ENCODE peak calls at places on chromosomes 7 and 10, in four cellular contexts. R is heart right ventricle, A is GM23248, E is mucosa of descending colon. O is an unnamed sample.

GRCh38 chr10:71268247-71268691 is 50.8 kb upstream of the SLC29A3 start:
- DNase-seq in R (no peak), A (peak; percentile 77), E (peak; percentile 35), O (peak; percentile 7)

GRCh38 chr7:27442446-27442845 is 199.8 kb downstream of the EVX1 start:
- DNase-seq in E (no peak), R (no peak), A (peak; percentile 80), O (no peak)

GRCh38 chr7:107170051-107170661 is 1.4 kb downstream of the HBP1 start:
- DNase-seq in A (peak; percentile 31), R (no peak), E (no peak), O (peak; percentile 49)

GRCh38 chr10:130491698-130492050 is 355.5 kb downstream of the GLRX3 start:
- DNase-seq in E (no peak), R (no peak), A (no peak), O (no peak)

GRCh38 chr10:99425204-99425603 is 5.2 kb downstream of the GOT1 start:
- DNase-seq in A (no peak), R (no peak), E (no peak), O (no peak)

GRCh38 chr7:98211676-98212531 is 665 bp downstream of the BHLHA15 start:
- DNase-seq in R (no peak), A (no peak), E (no peak), O (no peak)

GRCh38 chr7:27611043-27611442 is 51.6 kb downstream of the HIBADH start:
- DNase-seq in E (no peak), A (peak; percentile 85), R (no peak), O (no peak)

GRCh38 chr10:48533951-48534720 is 70.7 kb downstream of the ARHGAP22 start:
- DNase-seq in R (no peak), A (peak; percentile 27), E (no peak), O (no peak)

GRCh38 chr7:69833964-69834363 is 235.7 kb downstream of the AUTS2 start:
- DNase-seq in E (no peak), R (no peak), A (no peak), O (no peak)

GRCh38 chr10:124996854-124997215 is 54.9 kb downstream of the ZRANB1 start:
- DNase-seq in R (no peak), E (no peak), A (no peak), O (no peak)

GRCh38 chr7:23469961-23470250 is 385 bp downstream of the IGF2BP3 start:
- DNase-seq in R (no peak), A (no peak), E (no peak), O (peak; percentile 45)

GRCh38 chr10:52357986-52358385 is 43.9 kb downstream of the DKK1 start:
- DNase-seq in E (no peak), R (no peak), A (no peak), O (no peak)

GRCh38 chr7:132065193-132065972 is 509.0 kb upstream of the PODXL start:
- DNase-seq in A (peak; percentile 98), E (peak; percentile 31), R (peak; percentile 63), O (no peak)

GRCh38 chr7:85525661-85526060 is 338.8 kb upstream of the SEMA3D start:
- DNase-seq in A (peak; percentile 26), E (no peak), R (no peak), O (no peak)

GRCh38 chr7:44223362-44224114 is 22.8 kb downstream of the YKT6 start:
- DNase-seq in E (no peak), R (no peak), A (no peak), O (no peak)

GRCh38 chr7:155879592-155879991 is 67.3 kb upstream of the SHH start:
- DNase-seq in R (no peak), E (no peak), A (no peak), O (no peak)

GRCh38 chr7:151520419-151521229 is 929 bp upstream of the RHEB start:
- DNase-seq in A (peak; percentile 57), R (peak; percentile 48), E (peak; percentile 51), O (no peak)

GRCh38 chr7:133478591-133479135 is 225.8 kb downstream of the EXOC4 start:
- DNase-seq in E (no peak), A (no peak), R (no peak), O (no peak)